ENCODE peak calls at places on chromosome 1, in six cellular contexts. S, V, U, C, T and L are unnamed samples.

GRCh38 chr1:35426097-35426586 is 131.1 kb downstream of the KIAA0319L start:
- DNase-seq in S (no peak), V (no peak), U (no peak), C (no peak), T (no peak), L (no peak)

GRCh38 chr1:109629372-109630030 is 9.9 kb downstream of the AMPD2 start:
- DNase-seq in S (no peak), V (no peak), U (no peak), C (no peak), T (no peak), L (no peak)

GRCh38 chr1:23745515-23745914 is 2.2 kb downstream of the ELOA start:
- DNase-seq in S (no peak), V (no peak), U (peak), C (no peak), T (no peak), L (no peak)

GRCh38 chr1:14254184-14254583 is 344.3 kb upstream of the KAZN start:
- DNase-seq in S (no peak), V (no peak), U (no peak), C (no peak), T (no peak), L (no peak)

GRCh38 chr1:8121261-8122159 is 95.4 kb upstream of the ERRFI1 start:
- DNase-seq in S (no peak), V (no peak), U (no peak), C (no peak), T (no peak), L (no peak)

GRCh38 chr1:36156329-36157114 is 562 bp downstream of the MAP7D1 start:
- DNase-seq in S (peak), V (no peak), U (peak), C (peak), T (peak), L (peak)

GRCh38 chr1:231799363-231799986 is 172.9 kb downstream of the DISC1 start:
- DNase-seq in S (no peak), V (no peak), U (no peak), C (no peak), T (no peak), L (no peak)

GRCh38 chr1:199646761-199647160 is 380.7 kb upstream of the NR5A2 start:
- DNase-seq in S (no peak), V (no peak), U (no peak), C (no peak), T (no peak), L (peak)

GRCh38 chr1:28449904-28450303 is 55.9 kb upstream of the RCC1 start:
- DNase-seq in S (no peak), V (no peak), U (peak), C (peak), T (no peak), L (no peak)

GRCh38 chr1:56197946-56198345 is 381.4 kb downstream of the PLPP3 start:
- DNase-seq in S (no peak), V (no peak), U (no peak), C (no peak), T (no peak), L (no peak)

GRCh38 chr1:234617135-234617985 is 7.4 kb upstream of the IRF2BP2 start:
- DNase-seq in S (no peak), V (no peak), U (peak), C (no peak), T (no peak), L (peak)

GRCh38 chr1:239308701-239309333 is 77.6 kb upstream of the CHRM3 start:
- DNase-seq in S (no peak), V (peak), U (peak), C (peak), T (no peak), L (peak)

GRCh38 chr1:155062702-155063411 is 683 bp upstream of the EFNA4 start:
- DNase-seq in S (no peak), V (no peak), U (peak), C (peak), T (peak), L (no peak)

GRCh38 chr1:118223426-118223825 is 38.4 kb upstream of the SPAG17 start:
- DNase-seq in S (no peak), V (no peak), U (peak), C (no peak), T (no peak), L (no peak)

GRCh38 chr1:52927219-52928082 is at the start of gene SCP2:
- DNase-seq in S (peak), V (no peak), U (peak), C (peak), T (peak), L (peak)

GRCh38 chr1:71093938-71094337 is 13.1 kb upstream of the ZRANB2 start:
- DNase-seq in S (no peak), V (no peak), U (peak), C (no peak), T (no peak), L (no peak)

GRCh38 chr1:165169729-165170128 is 186.8 kb downstream of the LMX1A start:
- DNase-seq in S (no peak), V (no peak), U (no peak), C (no peak), T (no peak), L (no peak)

GRCh38 chr1:45530632-45531135 is 9.0 kb upstream of the PRDX1 start:
- DNase-seq in S (no peak), V (no peak), U (no peak), C (no peak), T (no peak), L (no peak)

GRCh38 chr1:200891774-200892157 is 2.9 kb upstream of the INAVA start:
- DNase-seq in S (no peak), V (no peak), U (no peak), C (no peak), T (peak), L (no peak)

GRCh38 chr1:211420389-211420788 is 71.6 kb downstream of the RD3 start:
- DNase-seq in S (no peak), V (peak), U (peak), C (no peak), T (no peak), L (no peak)

GRCh38 chr1:91757760-91758545 is 128.0 kb downstream of the TGFBR3 start:
- DNase-seq in S (no peak), V (no peak), U (peak), C (no peak), T (no peak), L (no peak)

GRCh38 chr1:15283500-15283899 is 36.5 kb downstream of the FHAD1 start:
- DNase-seq in S (no peak), V (no peak), U (peak), C (no peak), T (no peak), L (no peak)

GRCh38 chr1:101338714-101339430 is 102.1 kb downstream of the S1PR1 start:
- DNase-seq in S (no peak), V (no peak), U (peak), C (no peak), T (no peak), L (no peak)

GRCh38 chr1:23561813-23562100 is 2.5 kb upstream of the ID3 start:
- DNase-seq in S (no peak), V (no peak), U (peak), C (no peak), T (no peak), L (no peak)

GRCh38 chr1:69569281-69569970 is 1.7 kb downstream of the LRRC7 start:
- DNase-seq in S (no peak), V (no peak), U (no peak), C (no peak), T (no peak), L (no peak)

GRCh38 chr1:218982482-218982881 is 191.2 kb upstream of the LYPLAL1 start:
- DNase-seq in S (no peak), V (no peak), U (no peak), C (no peak), T (peak), L (no peak)

GRCh38 chr1:81509619-81510018 is 291.1 kb upstream of the ADGRL2 start:
- DNase-seq in S (no peak), V (no peak), U (no peak), C (no peak), T (no peak), L (no peak)

GRCh38 chr1:195717651-195718050 is 890.6 kb downstream of the KCNT2 start:
- DNase-seq in S (no peak), V (peak), U (peak), C (no peak), T (no peak), L (no peak)

GRCh38 chr1:235138821-235139220 is 10.2 kb upstream of the TOMM20 start:
- DNase-seq in S (no peak), V (no peak), U (no peak), C (no peak), T (no peak), L (no peak)

GRCh38 chr1:154465621-154466020 is 36.4 kb upstream of the TDRD10 start:
- DNase-seq in S (no peak), V (no peak), U (no peak), C (no peak), T (peak), L (no peak)

GRCh38 chr1:1116701-1117468 is 996 bp upstream of the C1orf159 start:
- DNase-seq in S (no peak), V (no peak), U (peak), C (peak), T (no peak), L (peak)

GRCh38 chr1:91526496-91526895 is 25.8 kb downstream of the CDC7 start:
- DNase-seq in S (no peak), V (peak), U (peak), C (no peak), T (no peak), L (no peak)

GRCh38 chr1:24870551-24871195 is 59.4 kb downstream of the RUNX3 start:
- DNase-seq in S (no peak), V (no peak), U (no peak), C (peak), T (no peak), L (no peak)

GRCh38 chr1:23100074-23100748 is 68.4 kb downstream of the LUZP1 start:
- DNase-seq in S (no peak), V (peak), U (peak), C (peak), T (no peak), L (no peak)

GRCh38 chr1:48725331-48725730 is 51.4 kb downstream of the BEND5 start:
- DNase-seq in S (no peak), V (no peak), U (peak), C (no peak), T (no peak), L (no peak)

GRCh38 chr1:165888552-165888920 is 61.1 kb downstream of the UCK2 start:
- DNase-seq in S (no peak), V (no peak), U (no peak), C (no peak), T (no peak), L (no peak)

GRCh38 chr1:212944209-212944901 is 6.0 kb upstream of the VASH2 start:
- DNase-seq in S (no peak), V (no peak), U (no peak), C (no peak), T (no peak), L (no peak)

GRCh38 chr1:212805767-212806166 is 14.1 kb downstream of the TATDN3 start:
- DNase-seq in S (no peak), V (no peak), U (no peak), C (no peak), T (no peak), L (no peak)

GRCh38 chr1:211341999-211342398 is 15.4 kb downstream of the TRAF5 start:
- DNase-seq in S (no peak), V (no peak), U (no peak), C (no peak), T (no peak), L (no peak)

GRCh38 chr1:85661767-85662166 is 46.5 kb downstream of the ZNHIT6 start:
- DNase-seq in S (no peak), V (no peak), U (no peak), C (no peak), T (no peak), L (no peak)